ENCODE peak calls at places on chromosome 3, in nine cellular contexts. One of them, this sample, is unnamed.

GRCh38 chr3:121735047-121735696 is 14.4 kb downstream of the GOLGB1 start:
- DNase-seq in GM20000: peak; percentile 14
- DNase-seq in stomach: no peak
- DNase-seq in GM18507: peak; percentile 15
- DNase-seq in KBM-7: no peak
- DNase-seq in stimulated activated CD4-positive, alpha-beta T cell treated with anti-CD3 and anti-CD28 coated beads, Interleukin-1b, Interleukin-23, amount 100 ng/mL, for 4 hours: no peak
- DNase-seq in NCI-H524: no peak
- DNase-seq in hypothalamus: no peak
- DNase-seq in activated CD4-positive, CD25-positive, alpha-beta regulatory T cell: no peak
- DNase-seq in this sample: no peak

GRCh38 chr3:60010778-60011177 is 961.0 kb upstream of the CFAP20DC start:
- DNase-seq in stimulated activated CD4-positive, alpha-beta T cell treated with anti-CD3 and anti-CD28 coated beads, Interleukin-1b, Interleukin-23, amount 100 ng/mL, for 4 hours: peak; percentile 10
- DNase-seq in hypothalamus: no peak
- DNase-seq in NCI-H524: no peak
- DNase-seq in stomach: no peak
- DNase-seq in GM18507: no peak
- DNase-seq in KBM-7: peak; percentile 0
- DNase-seq in activated CD4-positive, CD25-positive, alpha-beta regulatory T cell: no peak
- DNase-seq in GM20000: peak; percentile 51
- DNase-seq in this sample: no peak

GRCh38 chr3:134527037-134527436 is 41.2 kb downstream of the CEP63 start:
- DNase-seq in activated CD4-positive, CD25-positive, alpha-beta regulatory T cell: no peak
- DNase-seq in stimulated activated CD4-positive, alpha-beta T cell treated with anti-CD3 and anti-CD28 coated beads, Interleukin-1b, Interleukin-23, amount 100 ng/mL, for 4 hours: no peak
- DNase-seq in NCI-H524: no peak
- DNase-seq in KBM-7: peak; percentile 26
- DNase-seq in hypothalamus: no peak
- DNase-seq in GM20000: no peak
- DNase-seq in GM18507: no peak
- DNase-seq in stomach: no peak
- DNase-seq in this sample: no peak

GRCh38 chr3:183252973-183253363 is at the start of gene B3GNT5:
- DNase-seq in GM20000: no peak
- DNase-seq in KBM-7: peak; percentile 46
- DNase-seq in stimulated activated CD4-positive, alpha-beta T cell treated with anti-CD3 and anti-CD28 coated beads, Interleukin-1b, Interleukin-23, amount 100 ng/mL, for 4 hours: peak; percentile 41
- DNase-seq in activated CD4-positive, CD25-positive, alpha-beta regulatory T cell: no peak
- DNase-seq in stomach: peak; percentile 86
- DNase-seq in GM18507: no peak
- DNase-seq in hypothalamus: no peak
- DNase-seq in NCI-H524: no peak
- DNase-seq in this sample: no peak

GRCh38 chr3:143445118-143445517 is 325.5 kb downstream of the CHST2 start:
- DNase-seq in GM20000: peak; percentile 50
- DNase-seq in stomach: no peak
- DNase-seq in hypothalamus: no peak
- DNase-seq in activated CD4-positive, CD25-positive, alpha-beta regulatory T cell: no peak
- DNase-seq in GM18507: no peak
- DNase-seq in KBM-7: no peak
- DNase-seq in NCI-H524: no peak
- DNase-seq in stimulated activated CD4-positive, alpha-beta T cell treated with anti-CD3 and anti-CD28 coated beads, Interleukin-1b, Interleukin-23, amount 100 ng/mL, for 4 hours: no peak
- DNase-seq in this sample: no peak

GRCh38 chr3:127819086-127819485 is 3.2 kb downstream of the MGLL start:
- DNase-seq in GM20000: no peak
- DNase-seq in stimulated activated CD4-positive, alpha-beta T cell treated with anti-CD3 and anti-CD28 coated beads, Interleukin-1b, Interleukin-23, amount 100 ng/mL, for 4 hours: no peak
- DNase-seq in activated CD4-positive, CD25-positive, alpha-beta regulatory T cell: no peak
- DNase-seq in stomach: no peak
- DNase-seq in hypothalamus: no peak
- DNase-seq in KBM-7: no peak
- DNase-seq in GM18507: no peak
- DNase-seq in NCI-H524: no peak
- DNase-seq in this sample: no peak

GRCh38 chr3:57544181-57545125 is at the start of gene DNAH12:
- DNase-seq in KBM-7: peak; percentile 66
- DNase-seq in activated CD4-positive, CD25-positive, alpha-beta regulatory T cell: no peak
- DNase-seq in stomach: peak; percentile 26
- DNase-seq in stimulated activated CD4-positive, alpha-beta T cell treated with anti-CD3 and anti-CD28 coated beads, Interleukin-1b, Interleukin-23, amount 100 ng/mL, for 4 hours: no peak
- DNase-seq in NCI-H524: peak; percentile 38
- DNase-seq in hypothalamus: no peak
- DNase-seq in GM18507: no peak
- DNase-seq in GM20000: peak; percentile 36
- DNase-seq in this sample: no peak

GRCh38 chr3:28624079-28624478 is 275.5 kb upstream of the AZI2 start:
- DNase-seq in KBM-7: no peak
- DNase-seq in activated CD4-positive, CD25-positive, alpha-beta regulatory T cell: no peak
- DNase-seq in stomach: peak; percentile 44
- DNase-seq in GM20000: no peak
- DNase-seq in NCI-H524: no peak
- DNase-seq in GM18507: no peak
- DNase-seq in hypothalamus: no peak
- DNase-seq in stimulated activated CD4-positive, alpha-beta T cell treated with anti-CD3 and anti-CD28 coated beads, Interleukin-1b, Interleukin-23, amount 100 ng/mL, for 4 hours: no peak
- DNase-seq in this sample: no peak

GRCh38 chr3:13473020-13473419 is 7.1 kb upstream of the HDAC11 start:
- DNase-seq in NCI-H524: no peak
- DNase-seq in GM18507: no peak
- DNase-seq in stomach: no peak
- DNase-seq in GM20000: no peak
- DNase-seq in activated CD4-positive, CD25-positive, alpha-beta regulatory T cell: no peak
- DNase-seq in hypothalamus: no peak
- DNase-seq in KBM-7: no peak
- DNase-seq in stimulated activated CD4-positive, alpha-beta T cell treated with anti-CD3 and anti-CD28 coated beads, Interleukin-1b, Interleukin-23, amount 100 ng/mL, for 4 hours: no peak
- DNase-seq in this sample: no peak

GRCh38 chr3:73073091-73073707 is 11.7 kb downstream of the EBLN2 start:
- DNase-seq in GM18507: no peak
- DNase-seq in stomach: no peak
- DNase-seq in NCI-H524: peak; percentile 34
- DNase-seq in hypothalamus: no peak
- DNase-seq in KBM-7: no peak
- DNase-seq in GM20000: no peak
- DNase-seq in activated CD4-positive, CD25-positive, alpha-beta regulatory T cell: no peak
- DNase-seq in stimulated activated CD4-positive, alpha-beta T cell treated with anti-CD3 and anti-CD28 coated beads, Interleukin-1b, Interleukin-23, amount 100 ng/mL, for 4 hours: no peak
- DNase-seq in this sample: no peak

GRCh38 chr3:184593201-184593922 is 31.8 kb downstream of the EPHB3 start:
- DNase-seq in hypothalamus: no peak
- DNase-seq in GM20000: no peak
- DNase-seq in GM18507: no peak
- DNase-seq in stimulated activated CD4-positive, alpha-beta T cell treated with anti-CD3 and anti-CD28 coated beads, Interleukin-1b, Interleukin-23, amount 100 ng/mL, for 4 hours: no peak
- DNase-seq in NCI-H524: no peak
- DNase-seq in KBM-7: no peak
- DNase-seq in activated CD4-positive, CD25-positive, alpha-beta regulatory T cell: no peak
- DNase-seq in stomach: no peak
- DNase-seq in this sample: no peak

GRCh38 chr3:69385723-69386483 is at the start of gene FRMD4B:
- DNase-seq in GM20000: peak; percentile 53
- DNase-seq in stimulated activated CD4-positive, alpha-beta T cell treated with anti-CD3 and anti-CD28 coated beads, Interleukin-1b, Interleukin-23, amount 100 ng/mL, for 4 hours: no peak
- DNase-seq in hypothalamus: peak; percentile 93
- DNase-seq in GM18507: no peak
- DNase-seq in stomach: peak; percentile 86
- DNase-seq in NCI-H524: peak; percentile 12
- DNase-seq in KBM-7: peak; percentile 71
- DNase-seq in activated CD4-positive, CD25-positive, alpha-beta regulatory T cell: no peak
- DNase-seq in this sample: peak; percentile 22

GRCh38 chr3:71195492-71195891 is 388.0 kb downstream of the FOXP1 start:
- DNase-seq in stomach: no peak
- DNase-seq in GM20000: no peak
- DNase-seq in hypothalamus: no peak
- DNase-seq in NCI-H524: no peak
- DNase-seq in KBM-7: no peak
- DNase-seq in activated CD4-positive, CD25-positive, alpha-beta regulatory T cell: no peak
- DNase-seq in GM18507: no peak
- DNase-seq in stimulated activated CD4-positive, alpha-beta T cell treated with anti-CD3 and anti-CD28 coated beads, Interleukin-1b, Interleukin-23, amount 100 ng/mL, for 4 hours: no peak
- DNase-seq in this sample: no peak

GRCh38 chr3:119619094-119619493 is 21.4 kb downstream of the PLA1A start:
- DNase-seq in stimulated activated CD4-positive, alpha-beta T cell treated with anti-CD3 and anti-CD28 coated beads, Interleukin-1b, Interleukin-23, amount 100 ng/mL, for 4 hours: no peak
- DNase-seq in KBM-7: no peak
- DNase-seq in hypothalamus: no peak
- DNase-seq in GM18507: no peak
- DNase-seq in GM20000: no peak
- DNase-seq in NCI-H524: no peak
- DNase-seq in activated CD4-positive, CD25-positive, alpha-beta regulatory T cell: no peak
- DNase-seq in stomach: no peak
- DNase-seq in this sample: no peak

GRCh38 chr3:58798312-58798711 is 131.7 kb upstream of the FAM3D start:
- DNase-seq in NCI-H524: no peak
- DNase-seq in hypothalamus: no peak
- DNase-seq in GM20000: no peak
- DNase-seq in stimulated activated CD4-positive, alpha-beta T cell treated with anti-CD3 and anti-CD28 coated beads, Interleukin-1b, Interleukin-23, amount 100 ng/mL, for 4 hours: no peak
- DNase-seq in GM18507: no peak
- DNase-seq in KBM-7: no peak
- DNase-seq in stomach: no peak
- DNase-seq in activated CD4-positive, CD25-positive, alpha-beta regulatory T cell: no peak
- DNase-seq in this sample: no peak

GRCh38 chr3:197378987-197379718 is 80.7 kb upstream of the DLG1 start:
- DNase-seq in GM18507: no peak
- DNase-seq in stomach: no peak
- DNase-seq in activated CD4-positive, CD25-positive, alpha-beta regulatory T cell: no peak
- DNase-seq in NCI-H524: peak; percentile 84
- DNase-seq in GM20000: no peak
- DNase-seq in KBM-7: peak; percentile 9
- DNase-seq in stimulated activated CD4-positive, alpha-beta T cell treated with anti-CD3 and anti-CD28 coated beads, Interleukin-1b, Interleukin-23, amount 100 ng/mL, for 4 hours: no peak
- DNase-seq in hypothalamus: no peak
- DNase-seq in this sample: peak; percentile 45

GRCh38 chr3:33541918-33542317 is 101.7 kb upstream of the UBP1 start:
- DNase-seq in KBM-7: no peak
- DNase-seq in NCI-H524: no peak
- DNase-seq in stimulated activated CD4-positive, alpha-beta T cell treated with anti-CD3 and anti-CD28 coated beads, Interleukin-1b, Interleukin-23, amount 100 ng/mL, for 4 hours: no peak
- DNase-seq in activated CD4-positive, CD25-positive, alpha-beta regulatory T cell: no peak
- DNase-seq in GM18507: no peak
- DNase-seq in GM20000: no peak
- DNase-seq in hypothalamus: no peak
- DNase-seq in stomach: no peak
- DNase-seq in this sample: no peak

GRCh38 chr3:12158387-12159226 is at the start of gene TIMP4:
- DNase-seq in activated CD4-positive, CD25-positive, alpha-beta regulatory T cell: no peak
- DNase-seq in GM18507: no peak
- DNase-seq in GM20000: no peak
- DNase-seq in KBM-7: no peak
- DNase-seq in hypothalamus: no peak
- DNase-seq in stimulated activated CD4-positive, alpha-beta T cell treated with anti-CD3 and anti-CD28 coated beads, Interleukin-1b, Interleukin-23, amount 100 ng/mL, for 4 hours: no peak
- DNase-seq in stomach: peak; percentile 49
- DNase-seq in NCI-H524: no peak
- DNase-seq in this sample: no peak

GRCh38 chr3:128784228-128784627 is 58.2 kb downstream of the RAB7A start:
- DNase-seq in NCI-H524: peak; percentile 15
- DNase-seq in GM18507: no peak
- DNase-seq in GM20000: no peak
- DNase-seq in stimulated activated CD4-positive, alpha-beta T cell treated with anti-CD3 and anti-CD28 coated beads, Interleukin-1b, Interleukin-23, amount 100 ng/mL, for 4 hours: peak; percentile 48
- DNase-seq in KBM-7: peak; percentile 73
- DNase-seq in activated CD4-positive, CD25-positive, alpha-beta regulatory T cell: no peak
- DNase-seq in hypothalamus: peak; percentile 32
- DNase-seq in stomach: no peak
- DNase-seq in this sample: no peak

GRCh38 chr3:141452045-141452444 is 34.8 kb upstream of the RASA2 start:
- DNase-seq in stimulated activated CD4-positive, alpha-beta T cell treated with anti-CD3 and anti-CD28 coated beads, Interleukin-1b, Interleukin-23, amount 100 ng/mL, for 4 hours: peak; percentile 17
- DNase-seq in NCI-H524: peak; percentile 39
- DNase-seq in stomach: no peak
- DNase-seq in KBM-7: peak; percentile 84
- DNase-seq in hypothalamus: no peak
- DNase-seq in GM20000: peak; percentile 64
- DNase-seq in activated CD4-positive, CD25-positive, alpha-beta regulatory T cell: peak; percentile 6
- DNase-seq in GM18507: peak; percentile 23
- DNase-seq in this sample: no peak

GRCh38 chr3:186806173-186807055 is at the start of gene RFC4:
- DNase-seq in GM20000: peak; percentile 86
- DNase-seq in activated CD4-positive, CD25-positive, alpha-beta regulatory T cell: peak; percentile 75
- DNase-seq in GM18507: peak; percentile 75
- DNase-seq in hypothalamus: peak; percentile 63
- DNase-seq in KBM-7: peak; percentile 89
- DNase-seq in NCI-H524: peak; percentile 88
- DNase-seq in stimulated activated CD4-positive, alpha-beta T cell treated with anti-CD3 and anti-CD28 coated beads, Interleukin-1b, Interleukin-23, amount 100 ng/mL, for 4 hours: peak; percentile 72
- DNase-seq in stomach: peak; percentile 91
- DNase-seq in this sample: peak; percentile 42

GRCh38 chr3:46947981-46948791 is 28.4 kb downstream of the CCDC12 start:
- DNase-seq in stomach: peak; percentile 87
- DNase-seq in KBM-7: peak; percentile 59
- DNase-seq in NCI-H524: peak; percentile 43
- DNase-seq in GM20000: no peak
- DNase-seq in hypothalamus: no peak
- DNase-seq in activated CD4-positive, CD25-positive, alpha-beta regulatory T cell: peak; percentile 21
- DNase-seq in GM18507: no peak
- DNase-seq in stimulated activated CD4-positive, alpha-beta T cell treated with anti-CD3 and anti-CD28 coated beads, Interleukin-1b, Interleukin-23, amount 100 ng/mL, for 4 hours: peak; percentile 51
- DNase-seq in this sample: no peak

GRCh38 chr3:72634128-72634527 is 214.1 kb downstream of the SHQ1 start:
- DNase-seq in stomach: no peak
- DNase-seq in stimulated activated CD4-positive, alpha-beta T cell treated with anti-CD3 and anti-CD28 coated beads, Interleukin-1b, Interleukin-23, amount 100 ng/mL, for 4 hours: no peak
- DNase-seq in GM20000: peak; percentile 53
- DNase-seq in GM18507: peak; percentile 8
- DNase-seq in activated CD4-positive, CD25-positive, alpha-beta regulatory T cell: no peak
- DNase-seq in hypothalamus: no peak
- DNase-seq in NCI-H524: no peak
- DNase-seq in KBM-7: no peak
- DNase-seq in this sample: no peak

GRCh38 chr3:127748754-127749327 is 73.5 kb downstream of the MGLL start:
- DNase-seq in hypothalamus: no peak
- DNase-seq in GM18507: no peak
- DNase-seq in KBM-7: no peak
- DNase-seq in stimulated activated CD4-positive, alpha-beta T cell treated with anti-CD3 and anti-CD28 coated beads, Interleukin-1b, Interleukin-23, amount 100 ng/mL, for 4 hours: no peak
- DNase-seq in activated CD4-positive, CD25-positive, alpha-beta regulatory T cell: no peak
- DNase-seq in NCI-H524: no peak
- DNase-seq in GM20000: no peak
- DNase-seq in stomach: no peak
- DNase-seq in this sample: no peak

GRCh38 chr3:32557640-32558352 is 12.9 kb downstream of the DYNC1LI1 start:
- DNase-seq in KBM-7: no peak
- DNase-seq in stimulated activated CD4-positive, alpha-beta T cell treated with anti-CD3 and anti-CD28 coated beads, Interleukin-1b, Interleukin-23, amount 100 ng/mL, for 4 hours: no peak
- DNase-seq in stomach: no peak
- DNase-seq in NCI-H524: no peak
- DNase-seq in hypothalamus: no peak
- DNase-seq in activated CD4-positive, CD25-positive, alpha-beta regulatory T cell: no peak
- DNase-seq in GM20000: no peak
- DNase-seq in GM18507: no peak
- DNase-seq in this sample: no peak

GRCh38 chr3:170598091-170598502 is 12.2 kb upstream of the SLC7A14 start:
- DNase-seq in KBM-7: no peak
- DNase-seq in stomach: no peak
- DNase-seq in stimulated activated CD4-positive, alpha-beta T cell treated with anti-CD3 and anti-CD28 coated beads, Interleukin-1b, Interleukin-23, amount 100 ng/mL, for 4 hours: no peak
- DNase-seq in GM18507: no peak
- DNase-seq in GM20000: no peak
- DNase-seq in activated CD4-positive, CD25-positive, alpha-beta regulatory T cell: no peak
- DNase-seq in NCI-H524: no peak
- DNase-seq in hypothalamus: no peak
- DNase-seq in this sample: no peak

GRCh38 chr3:113668015-113668414 is 28.4 kb downstream of the USF3 start:
- DNase-seq in GM20000: no peak
- DNase-seq in activated CD4-positive, CD25-positive, alpha-beta regulatory T cell: no peak
- DNase-seq in stomach: no peak
- DNase-seq in KBM-7: peak; percentile 75
- DNase-seq in GM18507: no peak
- DNase-seq in NCI-H524: no peak
- DNase-seq in hypothalamus: no peak
- DNase-seq in stimulated activated CD4-positive, alpha-beta T cell treated with anti-CD3 and anti-CD28 coated beads, Interleukin-1b, Interleukin-23, amount 100 ng/mL, for 4 hours: no peak
- DNase-seq in this sample: no peak

GRCh38 chr3:7585052-7585451 is 724.1 kb downstream of the GRM7 start:
- DNase-seq in GM18507: no peak
- DNase-seq in KBM-7: peak; percentile 18
- DNase-seq in GM20000: no peak
- DNase-seq in stomach: no peak
- DNase-seq in stimulated activated CD4-positive, alpha-beta T cell treated with anti-CD3 and anti-CD28 coated beads, Interleukin-1b, Interleukin-23, amount 100 ng/mL, for 4 hours: no peak
- DNase-seq in NCI-H524: no peak
- DNase-seq in hypothalamus: no peak
- DNase-seq in activated CD4-positive, CD25-positive, alpha-beta regulatory T cell: no peak
- DNase-seq in this sample: no peak

GRCh38 chr3:194736896-194737600 is 51.4 kb downstream of the FAM43A start:
- DNase-seq in stimulated activated CD4-positive, alpha-beta T cell treated with anti-CD3 and anti-CD28 coated beads, Interleukin-1b, Interleukin-23, amount 100 ng/mL, for 4 hours: no peak
- DNase-seq in activated CD4-positive, CD25-positive, alpha-beta regulatory T cell: no peak
- DNase-seq in hypothalamus: no peak
- DNase-seq in stomach: no peak
- DNase-seq in GM18507: no peak
- DNase-seq in KBM-7: peak; percentile 98
- DNase-seq in GM20000: no peak
- DNase-seq in NCI-H524: no peak
- DNase-seq in this sample: no peak

GRCh38 chr3:64152100-64152499 is 73.2 kb downstream of the PRICKLE2 start:
- DNase-seq in stimulated activated CD4-positive, alpha-beta T cell treated with anti-CD3 and anti-CD28 coated beads, Interleukin-1b, Interleukin-23, amount 100 ng/mL, for 4 hours: no peak
- DNase-seq in GM20000: no peak
- DNase-seq in hypothalamus: no peak
- DNase-seq in GM18507: no peak
- DNase-seq in stomach: no peak
- DNase-seq in activated CD4-positive, CD25-positive, alpha-beta regulatory T cell: no peak
- DNase-seq in KBM-7: no peak
- DNase-seq in NCI-H524: no peak
- DNase-seq in this sample: no peak

GRCh38 chr3:140406655-140407054 is 271.2 kb upstream of the TRIM42 start:
- DNase-seq in activated CD4-positive, CD25-positive, alpha-beta regulatory T cell: no peak
- DNase-seq in GM20000: no peak
- DNase-seq in stomach: no peak
- DNase-seq in stimulated activated CD4-positive, alpha-beta T cell treated with anti-CD3 and anti-CD28 coated beads, Interleukin-1b, Interleukin-23, amount 100 ng/mL, for 4 hours: no peak
- DNase-seq in GM18507: no peak
- DNase-seq in hypothalamus: no peak
- DNase-seq in KBM-7: no peak
- DNase-seq in NCI-H524: no peak
- DNase-seq in this sample: no peak